ENCODE peak calls at places on chromosome 14, in eight cellular contexts. G is T-cell, D is NCI-H146, J is M059J, B is breast epithelium, U is NCI-H345, I is activated gamma-delta T cell, M is transverse colon. H is an unnamed sample.

GRCh38 chr14:80385340-80385739 is 174.0 kb upstream of the DIO2 start:
- DNase-seq in G (no peak), D (peak; percentile 7), J (no peak), B (no peak), U (peak; percentile 31), I (no peak), M (no peak), H (no peak)

GRCh38 chr14:106318700-106319099 is 792.3 kb downstream of the TMEM121 start:
- DNase-seq in G (peak; percentile 44), D (peak; percentile 27), J (no peak), B (no peak), U (no peak), I (no peak), M (no peak), H (no peak)

GRCh38 chr14:21476526-21476924 is 234 bp downstream of the RAB2B start:
- DNase-seq in G (no peak), D (no peak), J (peak; percentile 74), B (no peak), U (peak; percentile 92), I (peak; percentile 77), M (peak; percentile 94), H (peak; percentile 76)

GRCh38 chr14:54691525-54692260 is 124.8 kb downstream of the SAMD4A start:
- DNase-seq in G (peak; percentile 25), D (peak; percentile 44), J (peak; percentile 75), B (peak; percentile 62), U (peak; percentile 50), I (no peak), M (peak; percentile 80), H (peak; percentile 68)

GRCh38 chr14:99609245-99610117 is 5.5 kb upstream of the CCDC85C start:
- DNase-seq in G (no peak), D (peak; percentile 35), J (no peak), B (no peak), U (no peak), I (no peak), M (peak; percentile 32), H (no peak)

GRCh38 chr14:35401853-35402252 is 2.7 kb downstream of the NFKBIA start:
- DNase-seq in G (peak; percentile 10), D (no peak), J (no peak), B (no peak), U (no peak), I (no peak), M (no peak), H (no peak)

GRCh38 chr14:103141117-103141796 is 18.0 kb downstream of the TNFAIP2 start:
- DNase-seq in G (no peak), D (no peak), J (peak; percentile 44), B (no peak), U (peak; percentile 79), I (no peak), M (peak; percentile 63), H (no peak)

GRCh38 chr14:36019126-36019525 is 157.4 kb downstream of the PTCSC3 start:
- DNase-seq in G (no peak), D (no peak), J (no peak), B (no peak), U (no peak), I (no peak), M (no peak), H (no peak)

GRCh38 chr14:103149351-103149750 is 26.1 kb downstream of the TNFAIP2 start:
- DNase-seq in G (no peak), D (no peak), J (no peak), B (no peak), U (no peak), I (no peak), M (no peak), H (no peak)

GRCh38 chr14:50542941-50543418 is 10.6 kb upstream of the MAP4K5 start:
- DNase-seq in G (peak; percentile 30), D (peak; percentile 69), J (peak; percentile 55), B (no peak), U (peak; percentile 90), I (no peak), M (peak; percentile 20), H (peak; percentile 54)

GRCh38 chr14:96126339-96126770 is 78.3 kb upstream of the BDKRB2 start:
- DNase-seq in G (peak; percentile 46), D (no peak), J (peak; percentile 63), B (no peak), U (no peak), I (no peak), M (no peak), H (peak; percentile 59)

GRCh38 chr14:100573757-100574641 is 13.2 kb downstream of the BEGAIN start:
- DNase-seq in G (no peak), D (no peak), J (no peak), B (no peak), U (no peak), I (no peak), M (no peak), H (no peak)

GRCh38 chr14:95507174-95507573 is 9.3 kb downstream of the SYNE3 start:
- DNase-seq in G (no peak), D (no peak), J (peak; percentile 97), B (peak; percentile 92), U (no peak), I (no peak), M (peak; percentile 53), H (peak; percentile 96)

GRCh38 chr14:96145116-96145864 is 59.3 kb upstream of the BDKRB2 start:
- DNase-seq in G (no peak), D (no peak), J (peak; percentile 87), B (no peak), U (no peak), I (no peak), M (no peak), H (peak; percentile 70)

GRCh38 chr14:99600232-99600888 is 3.6 kb downstream of the CCDC85C start:
- DNase-seq in G (no peak), D (no peak), J (no peak), B (no peak), U (no peak), I (no peak), M (no peak), H (no peak)

GRCh38 chr14:68365228-68365627 is 427.6 kb downstream of the ZFP36L1 start:
- DNase-seq in G (no peak), D (no peak), J (peak; percentile 76), B (no peak), U (no peak), I (no peak), M (no peak), H (peak; percentile 19)

GRCh38 chr14:64704145-64704742 is at the start of gene PLEKHG3:
- DNase-seq in G (no peak), D (peak; percentile 83), J (peak; percentile 68), B (peak; percentile 58), U (peak; percentile 68), I (peak; percentile 50), M (peak; percentile 90), H (peak; percentile 80)

GRCh38 chr14:85528882-85529585 is 910 bp upstream of the FLRT2 start:
- DNase-seq in G (no peak), D (no peak), J (no peak), B (no peak), U (no peak), I (no peak), M (no peak), H (peak; percentile 40)

GRCh38 chr14:72822946-72823611 is 70.8 kb downstream of the DPF3 start:
- DNase-seq in G (no peak), D (no peak), J (no peak), B (no peak), U (no peak), I (no peak), M (no peak), H (no peak)

GRCh38 chr14:87334997-87335675 is 657.8 kb downstream of the GALC start:
- DNase-seq in G (no peak), D (no peak), J (no peak), B (no peak), U (no peak), I (no peak), M (no peak), H (peak; percentile 6)

GRCh38 chr14:61739133-61739532 is 23.1 kb upstream of the SNAPC1 start:
- DNase-seq in G (no peak), D (no peak), J (no peak), B (no peak), U (no peak), I (no peak), M (no peak), H (no peak)

GRCh38 chr14:31770271-31770670 is 209.1 kb downstream of the NUBPL start:
- DNase-seq in G (no peak), D (no peak), J (no peak), B (no peak), U (no peak), I (no peak), M (no peak), H (no peak)

GRCh38 chr14:28057286-28058011 is 709.1 kb upstream of the FOXG1 start:
- DNase-seq in G (no peak), D (no peak), J (no peak), B (no peak), U (peak; percentile 10), I (no peak), M (no peak), H (peak; percentile 1)

GRCh38 chr14:20302042-20302761 is 3.5 kb downstream of the TTC5 start:
- DNase-seq in G (no peak), D (no peak), J (peak; percentile 27), B (no peak), U (no peak), I (no peak), M (no peak), H (peak; percentile 30)

GRCh38 chr14:24885410-24885913 is 164.5 kb downstream of the STXBP6 start:
- DNase-seq in G (no peak), D (no peak), J (no peak), B (no peak), U (no peak), I (no peak), M (no peak), H (no peak)

GRCh38 chr14:51208982-51209381 is 31.1 kb upstream of the TMX1 start:
- DNase-seq in G (no peak), D (peak; percentile 56), J (no peak), B (no peak), U (peak; percentile 68), I (no peak), M (no peak), H (no peak)